ENCODE peak calls at places on chromosomes 1 and 21, in ten cellular contexts. K is AG09309, D is Calu3, F is mucosa of descending colon, C is right atrium auricular region, L is activated B cell treated with CpG ODN at 0.5 μM for 24 hours, B is IMR-90, J is tibial artery, Y is GM10248, G is adrenal gland. W is an unnamed sample.

GRCh38 chr1:152188673-152189591 is 29.9 kb upstream of the RPTN start:
- DNase-seq in K (no peak), D (peak), F (peak), C (peak), L (peak), B (peak), J (peak), Y (peak), G (peak), W (no peak)

GRCh38 chr1:6627841-6628545 is 3.3 kb downstream of the THAP3 start:
- DNase-seq in K (no peak), D (no peak), F (no peak), C (no peak), L (no peak), B (no peak), J (no peak), Y (no peak), G (no peak), W (no peak)

GRCh38 chr21:44850208-44850800 is 23.2 kb downstream of the PTTG1IP start:
- DNase-seq in K (no peak), D (no peak), F (peak), C (no peak), L (no peak), B (no peak), J (peak), Y (no peak), G (no peak), W (no peak)

GRCh38 chr1:165566091-165566490 is 22.3 kb downstream of the LRRC52 start:
- DNase-seq in K (no peak), D (no peak), F (no peak), C (no peak), L (no peak), B (no peak), J (no peak), Y (no peak), G (no peak), W (no peak)

GRCh38 chr21:44800103-44800502 is 1.5 kb downstream of the UBE2G2 start:
- DNase-seq in K (no peak), D (no peak), F (no peak), C (no peak), L (no peak), B (peak), J (no peak), Y (no peak), G (no peak), W (no peak)

GRCh38 chr1:54885863-54886723 is 902 bp downstream of the DHCR24 start:
- DNase-seq in K (no peak), D (peak), F (peak), C (no peak), L (no peak), B (no peak), J (no peak), Y (no peak), G (peak), W (no peak)

GRCh38 chr1:245880754-245881403 is 626.2 kb downstream of the SMYD3 start:
- DNase-seq in K (peak), D (no peak), F (no peak), C (no peak), L (no peak), B (peak), J (no peak), Y (no peak), G (no peak), W (no peak)

GRCh38 chr1:2419416-2419815 is 7.1 kb upstream of the PEX10 start:
- DNase-seq in K (no peak), D (no peak), F (no peak), C (no peak), L (no peak), B (no peak), J (no peak), Y (no peak), G (no peak), W (no peak)

GRCh38 chr1:108865316-108865910 is 8.5 kb upstream of the AKNAD1 start:
- DNase-seq in K (no peak), D (no peak), F (peak), C (no peak), L (no peak), B (no peak), J (no peak), Y (no peak), G (no peak), W (no peak)

GRCh38 chr1:42860339-42861013 is 14.1 kb downstream of the ZNF691 start:
- DNase-seq in K (no peak), D (no peak), F (no peak), C (no peak), L (no peak), B (no peak), J (no peak), Y (no peak), G (no peak), W (no peak)
- TF ChIP-seq CTCF in K (no peak), D (no peak), F (no peak), C (no peak), L (no peak), B (no peak), J (no peak), Y (no peak), G (no peak), W (no peak)

DNA sequence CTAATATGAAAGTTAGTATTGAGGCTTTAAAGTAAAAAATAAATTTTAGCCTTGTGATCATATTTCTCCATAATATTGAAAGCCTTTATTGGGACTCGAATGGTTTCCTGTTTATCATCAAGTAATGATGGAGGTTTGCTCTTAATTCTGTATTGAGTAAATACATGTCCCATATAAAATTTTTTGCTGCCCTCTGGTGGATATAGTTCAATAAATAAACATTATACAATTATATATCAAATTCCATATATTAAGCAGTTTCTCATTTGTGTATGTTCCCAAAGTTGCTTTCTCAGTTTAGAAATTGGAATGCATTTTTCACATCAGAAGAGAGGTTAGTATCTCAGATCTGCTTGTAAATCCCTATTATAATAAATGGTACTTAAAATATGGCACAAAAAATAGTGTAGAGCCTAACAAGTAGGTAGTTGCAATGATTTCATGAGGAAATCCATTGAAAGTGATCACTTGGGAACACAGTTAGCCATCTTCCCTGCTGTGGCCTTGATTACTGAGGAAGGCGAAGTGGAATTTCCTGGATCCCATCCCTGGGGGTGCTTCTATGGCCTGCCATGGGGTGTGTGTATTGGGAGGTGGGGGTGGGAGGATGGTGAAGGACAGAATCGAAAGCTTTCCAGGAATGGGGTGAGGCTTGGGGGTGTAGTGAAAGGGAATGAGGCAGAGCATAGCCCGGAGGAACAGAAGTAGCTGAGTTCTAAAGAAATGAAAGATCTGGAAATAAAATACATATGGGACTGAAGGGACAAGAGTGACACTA is 84.1 kb upstream of the C21orf91 start:
- DNase-seq in K (peak), D (no peak), F (no peak), C (no peak), L (no peak), B (peak), J (no peak), Y (peak), G (no peak), W (no peak)
- TF ChIP-seq CTCF in K (no peak), D (no peak), F (no peak), C (peak), L (no peak), B (peak), J (peak), Y (no peak), G (peak), W (no peak)

DNA sequence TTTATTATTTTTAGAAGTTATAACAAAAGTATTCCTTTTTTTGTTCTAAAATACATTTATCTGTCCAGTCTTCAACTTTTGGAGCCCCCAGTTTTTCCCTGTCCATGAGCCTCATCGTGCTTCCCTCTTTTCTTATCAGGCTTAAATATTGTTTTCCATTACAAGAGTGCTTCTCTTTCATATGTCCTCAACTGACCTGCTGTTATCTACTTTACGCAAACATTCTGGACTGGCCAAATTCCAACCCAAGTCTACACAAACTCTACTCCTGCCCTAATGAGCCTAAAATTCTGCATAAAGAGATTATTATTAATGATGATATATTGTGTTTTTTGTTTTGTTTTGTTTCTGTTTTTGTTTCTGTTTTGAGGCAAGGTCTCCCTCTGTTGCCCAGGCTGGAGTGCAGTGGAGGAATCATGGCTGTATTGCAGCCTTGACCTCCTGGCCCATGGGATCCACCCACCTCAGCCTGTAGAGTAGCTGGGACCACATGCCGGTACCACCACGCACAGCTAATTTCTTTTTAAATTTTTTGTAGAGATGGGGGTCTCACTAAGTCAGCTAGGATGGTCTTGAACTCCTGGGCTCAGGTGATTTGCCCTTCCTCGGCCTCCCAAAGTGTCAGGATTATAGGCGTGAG is 318.8 kb upstream of the NEGR1 start:
- DNase-seq in K (no peak), D (no peak), F (no peak), C (no peak), L (no peak), B (no peak), J (no peak), Y (no peak), G (peak), W (no peak)
- TF ChIP-seq CTCF in K (no peak), D (no peak), F (no peak), C (no peak), L (no peak), B (no peak), J (no peak), Y (no peak), G (no peak), W (no peak)

GRCh38 chr1:223081181-223081994 is 61.7 kb downstream of the TLR5 start:
- DNase-seq in K (peak), D (peak), F (peak), C (peak), L (peak), B (peak), J (peak), Y (peak), G (peak), W (peak)
- TF ChIP-seq CTCF in K (peak), D (peak), F (peak), C (peak), L (peak), B (peak), J (peak), Y (peak), G (peak), W (peak)

GRCh38 chr21:43731476-43731875 is 12.5 kb downstream of the PDXK start:
- DNase-seq in K (no peak), D (no peak), F (peak), C (no peak), L (no peak), B (no peak), J (no peak), Y (no peak), G (no peak), W (no peak)

GRCh38 chr21:43727571-43728466 is 8.9 kb downstream of the PDXK start:
- DNase-seq in K (no peak), D (peak), F (no peak), C (no peak), L (no peak), B (peak), J (peak), Y (no peak), G (peak), W (no peak)

GRCh38 chr21:43726686-43727570 is 8.0 kb downstream of the PDXK start:
- DNase-seq in K (no peak), D (peak), F (no peak), C (no peak), L (no peak), B (no peak), J (peak), Y (no peak), G (peak), W (no peak)

GRCh38 chr21:43731891-43732711 is 13.2 kb downstream of the PDXK start:
- DNase-seq in K (peak), D (no peak), F (no peak), C (no peak), L (no peak), B (no peak), J (no peak), Y (no peak), G (no peak), W (no peak)

GRCh38 chr21:43728467-43729390 is 9.8 kb downstream of the PDXK start:
- DNase-seq in K (peak), D (peak), F (peak), C (peak), L (peak), B (peak), J (peak), Y (peak), G (peak), W (peak)
- TF ChIP-seq CTCF in K (peak), D (no peak), F (no peak), C (peak), L (no peak), B (peak), J (peak), Y (no peak), G (no peak), W (peak)

GRCh38 chr1:156524481-156524869 is 23.9 kb upstream of the MEF2D start:
- DNase-seq in K (no peak), D (no peak), F (no peak), C (no peak), L (no peak), B (no peak), J (no peak), Y (peak), G (no peak), W (no peak)
- TF ChIP-seq CTCF in K (no peak), D (no peak), F (no peak), C (no peak), L (no peak), B (no peak), J (no peak), Y (no peak), G (no peak), W (no peak)

GRCh38 chr1:172322219-172323061 is 98.0 kb upstream of the C1orf105 start:
- DNase-seq in K (peak), D (peak), F (no peak), C (peak), L (no peak), B (peak), J (peak), Y (no peak), G (peak), W (peak)
- TF ChIP-seq CTCF in K (no peak), D (no peak), F (no peak), C (no peak), L (no peak), B (no peak), J (no peak), Y (no peak), G (no peak), W (no peak)

W was measured in coronary artery.